ENCODE peak calls at places on chromosomes 16 and 17, in ten cellular contexts. C, E, R, P, A, K, J, S, Q and N are unnamed samples.

GRCh38 chr17:1239210-1239609 is 31.0 kb upstream of the BHLHA9 start:
- DNase-seq in C (no peak), E (no peak), R (no peak), P (no peak), A (no peak), K (no peak), J (no peak), S (no peak), Q (no peak), N (no peak)

GRCh38 chr16:4535627-4536108 is 2.9 kb downstream of the CDIP1 start:
- DNase-seq in C (no peak), E (no peak), R (no peak), P (no peak), A (no peak), K (peak), J (no peak), S (peak), Q (no peak), N (no peak)

GRCh38 chr16:50440531-50440930 is 71.7 kb upstream of the BRD7 start:
- DNase-seq in C (no peak), E (no peak), R (no peak), P (no peak), A (no peak), K (no peak), J (peak), S (no peak), Q (no peak), N (no peak)

GRCh38 chr17:43713494-43714162 is 45.0 kb downstream of the SOST start:
- DNase-seq in C (peak), E (peak), R (no peak), P (peak), A (no peak), K (peak), J (no peak), S (peak), Q (no peak), N (no peak)

GRCh38 chr17:37813753-37814152 is 68.9 kb upstream of the HNF1B start:
- DNase-seq in C (peak), E (peak), R (no peak), P (no peak), A (no peak), K (no peak), J (no peak), S (no peak), Q (no peak), N (no peak)

GRCh38 chr16:25372716-25373115 is 115.1 kb upstream of the ZKSCAN2 start:
- DNase-seq in C (no peak), E (no peak), R (no peak), P (no peak), A (no peak), K (no peak), J (no peak), S (no peak), Q (no peak), N (no peak)

GRCh38 chr16:75250809-75251279 is 580 bp downstream of the BCAR1 start:
- DNase-seq in C (peak), E (no peak), R (no peak), P (peak), A (peak), K (no peak), J (no peak), S (no peak), Q (no peak), N (peak)

GRCh38 chr17:965311-965989 is 14.1 kb downstream of the NXN start:
- DNase-seq in C (no peak), E (peak), R (no peak), P (no peak), A (no peak), K (no peak), J (no peak), S (no peak), Q (no peak), N (no peak)

GRCh38 chr16:89375021-89375420 is 115.3 kb downstream of the ANKRD11 start:
- DNase-seq in C (peak), E (peak), R (no peak), P (no peak), A (no peak), K (no peak), J (no peak), S (peak), Q (no peak), N (no peak)

GRCh38 chr17:77744268-77744988 is 214.1 kb upstream of the TNRC6C start:
- DNase-seq in C (no peak), E (no peak), R (no peak), P (no peak), A (no peak), K (no peak), J (peak), S (no peak), Q (no peak), N (peak)

GRCh38 chr17:27343972-27344607 is 50.2 kb downstream of the WSB1 start:
- DNase-seq in C (no peak), E (peak), R (no peak), P (no peak), A (no peak), K (no peak), J (no peak), S (no peak), Q (no peak), N (no peak)

GRCh38 chr17:12415031-12415430 is 250.7 kb upstream of the MYOCD start:
- DNase-seq in C (peak), E (peak), R (no peak), P (no peak), A (no peak), K (no peak), J (no peak), S (no peak), Q (no peak), N (no peak)

GRCh38 chr17:76195281-76196096 is 44.8 kb downstream of the RNF157 start:
- DNase-seq in C (no peak), E (no peak), R (no peak), P (no peak), A (no peak), K (no peak), J (no peak), S (no peak), Q (no peak), N (no peak)

GRCh38 chr17:6514371-6514770 is 42.0 kb downstream of the PITPNM3 start:
- DNase-seq in C (no peak), E (no peak), R (no peak), P (no peak), A (no peak), K (no peak), J (no peak), S (no peak), Q (no peak), N (no peak)

GRCh38 chr17:64327201-64327930 is 63.3 kb downstream of the PECAM1 start:
- DNase-seq in C (no peak), E (peak), R (no peak), P (no peak), A (no peak), K (no peak), J (peak), S (no peak), Q (no peak), N (peak)

GRCh38 chr17:68909066-68909465 is 46.1 kb downstream of the ABCA8 start:
- DNase-seq in C (peak), E (peak), R (no peak), P (peak), A (no peak), K (no peak), J (peak), S (peak), Q (no peak), N (peak)

GRCh38 chr16:1137604-1138003 is 15.3 kb upstream of the CACNA1H start:
- DNase-seq in C (peak), E (no peak), R (no peak), P (no peak), A (no peak), K (no peak), J (peak), S (no peak), Q (no peak), N (peak)

GRCh38 chr17:42774066-42774750 is 959 bp downstream of the VPS25 start:
- DNase-seq in C (peak), E (peak), R (no peak), P (no peak), A (no peak), K (no peak), J (no peak), S (no peak), Q (no peak), N (no peak)

GRCh38 chr17:52515927-52516326 is 357.4 kb upstream of the CA10 start:
- DNase-seq in C (no peak), E (no peak), R (no peak), P (no peak), A (no peak), K (no peak), J (no peak), S (no peak), Q (no peak), N (no peak)

GRCh38 chr16:30997887-30998711 is 12.3 kb downstream of the STX1B start:
- DNase-seq in C (peak), E (peak), R (no peak), P (peak), A (no peak), K (no peak), J (no peak), S (no peak), Q (no peak), N (no peak)

GRCh38 chr16:51592535-51592934 is 441.5 kb upstream of the SALL1 start:
- DNase-seq in C (peak), E (no peak), R (no peak), P (no peak), A (no peak), K (no peak), J (no peak), S (no peak), Q (no peak), N (no peak)

GRCh38 chr17:80889897-80890550 is 101.6 kb upstream of the CHMP6 start:
- DNase-seq in C (no peak), E (no peak), R (no peak), P (no peak), A (no peak), K (peak), J (no peak), S (no peak), Q (no peak), N (no peak)

GRCh38 chr16:4532238-4532637 is 6.3 kb downstream of the CDIP1 start:
- DNase-seq in C (no peak), E (no peak), R (no peak), P (no peak), A (no peak), K (no peak), J (no peak), S (no peak), Q (no peak), N (no peak)

GRCh38 chr17:34579979-34580684 is 750 bp downstream of the TMEM132E start:
- DNase-seq in C (peak), E (peak), R (no peak), P (peak), A (peak), K (peak), J (peak), S (no peak), Q (no peak), N (peak)

GRCh38 chr17:30203471-30203981 is 32.0 kb downstream of the SLC6A4 start:
- DNase-seq in C (no peak), E (no peak), R (no peak), P (no peak), A (no peak), K (no peak), J (no peak), S (peak), Q (no peak), N (no peak)

GRCh38 chr17:73168667-73169066 is 3.9 kb downstream of the SSTR2 start:
- DNase-seq in C (no peak), E (no peak), R (no peak), P (no peak), A (no peak), K (no peak), J (no peak), S (no peak), Q (no peak), N (no peak)

GRCh38 chr16:4859900-4860255 is 12.6 kb downstream of the UBN1 start:
- DNase-seq in C (peak), E (no peak), R (no peak), P (no peak), A (no peak), K (no peak), J (no peak), S (no peak), Q (no peak), N (no peak)